ENCODE peak calls at places on chromosomes 4 and X, in ten cellular contexts. A is nucleus accumbens; F is stimulated activated naive CD4-positive, alpha-beta T cell; V is stimulated activated CD4-positive, alpha-beta T cell treated with anti-CD3 and anti-CD28 coated beads, Interleukin-2, amount 100 ng/mL, for 4 hours; Z is GM20000; C is ACHN; S is cardiac septum; D is neuronal stem cell; L is astrocyte of the spinal cord; U is C1 segment of cervical spinal cord. I is an unnamed sample.
A peak's percentile ranks its signal among the peaks of the same experiment; 100 is the strongest.

GRCh38 chr4:4460759-4461158 is 73.9 kb downstream of the NSG1 start:
- DNase-seq in U (no peak), F (no peak), A (no peak), C (no peak), V (peak; percentile 1), D (no peak), Z (no peak), L (no peak), S (no peak), I (no peak)

GRCh38 chr4:140861359-140862181 is 105.4 kb upstream of the TBC1D9 start:
- DNase-seq in Z (peak; percentile 46), S (no peak), D (peak; percentile 62), L (peak; percentile 91), V (peak; percentile 21), C (peak; percentile 56), A (peak; percentile 17), U (no peak), F (no peak), I (peak; percentile 65)

GRCh38 chr4:156941940-156942548 is 29.6 kb downstream of the PDGFC start:
- DNase-seq in L (peak; percentile 96), Z (no peak), U (no peak), V (no peak), F (no peak), A (no peak), C (peak; percentile 95), D (peak; percentile 26), S (no peak), I (peak; percentile 95)

GRCh38 chrX:153875391-153876111 is 10.4 kb downstream of the L1CAM start:
- DNase-seq in C (peak; percentile 10), F (peak; percentile 13), A (peak; percentile 32), V (peak; percentile 33), Z (peak; percentile 79), S (peak; percentile 82), D (peak; percentile 69), L (peak; percentile 5), U (no peak), I (peak; percentile 39)

GRCh38 chrX:24692305-24692704 is 1.4 kb upstream of the POLA1 start:
- DNase-seq in S (no peak), L (no peak), C (no peak), D (no peak), F (no peak), V (no peak), A (no peak), U (no peak), Z (no peak), I (no peak)

GRCh38 chr4:121191351-121191750 is 27.2 kb upstream of the TNIP3 start:
- DNase-seq in V (no peak), C (no peak), F (peak; percentile 33), D (no peak), S (no peak), L (no peak), Z (no peak), U (no peak), A (no peak), I (no peak)

GRCh38 chrX:96987228-96987627 is 103.5 kb downstream of the RPA4 start:
- DNase-seq in V (no peak), Z (no peak), C (no peak), U (no peak), L (peak; percentile 10), D (no peak), F (no peak), S (no peak), A (no peak), I (peak; percentile 56)

GRCh38 chrX:106976416-106976815 is 23.6 kb downstream of the MORC4 start:
- DNase-seq in A (no peak), V (no peak), Z (no peak), D (no peak), C (no peak), U (no peak), L (no peak), S (no peak), F (no peak), I (no peak)

GRCh38 chr4:146243141-146243882 is 29.0 kb downstream of the REELD1 start:
- DNase-seq in Z (peak; percentile 84), D (no peak), A (no peak), S (no peak), F (no peak), U (no peak), C (no peak), L (no peak), V (peak; percentile 48), I (peak; percentile 56)

GRCh38 chr4:153181293-153182080 is 22.8 kb upstream of the TRIM2 start:
- DNase-seq in D (no peak), L (no peak), F (no peak), C (no peak), A (no peak), V (no peak), U (no peak), Z (no peak), S (no peak), I (peak; percentile 49)

GRCh38 chr4:156771171-156771837 is 200.3 kb downstream of the PDGFC start:
- DNase-seq in D (peak; percentile 41), U (no peak), A (no peak), Z (no peak), F (no peak), L (peak; percentile 78), V (no peak), C (peak; percentile 87), S (no peak), I (peak; percentile 62)

I was measured in ELR.